ENCODE peak calls at places on chromosomes 5 and 9, in ten cellular contexts. One of them, this sample, is unnamed.

GRCh38 chr9:114662081-114662989 is 4.7 kb upstream of the TEX53 start:
- DNase-seq in stimulated activated CD4-positive, alpha-beta T cell treated with anti-CD3 and anti-CD28 coated beads, Interleukin-4, amount 100 ng/mL, for 24 hours: peak; percentile 73
- DNase-seq in CD4-positive, alpha-beta memory T cell: peak; percentile 52
- DNase-seq in OCI-LY7: peak; percentile 62
- DNase-seq in HCEC 1CT: no peak
- DNase-seq in T1000: no peak
- DNase-seq in pancreas: peak; percentile 31
- DNase-seq in CMK: no peak
- DNase-seq in LoVo: peak; percentile 37
- DNase-seq in stimulated activated CD8-positive, alpha-beta memory T cell treated with anti-CD3 and anti-CD28 coated beads, Interleukin-2, amount 100 ng/mL, for 48 hours: peak; percentile 45
- DNase-seq in this sample: peak; percentile 83

GRCh38 chr5:83987513-83988292 is 267.0 kb upstream of the HAPLN1 start:
- DNase-seq in HCEC 1CT: no peak
- DNase-seq in OCI-LY7: no peak
- DNase-seq in stimulated activated CD4-positive, alpha-beta T cell treated with anti-CD3 and anti-CD28 coated beads, Interleukin-4, amount 100 ng/mL, for 24 hours: no peak
- DNase-seq in CD4-positive, alpha-beta memory T cell: no peak
- DNase-seq in T1000: no peak
- DNase-seq in pancreas: no peak
- DNase-seq in CMK: no peak
- DNase-seq in stimulated activated CD8-positive, alpha-beta memory T cell treated with anti-CD3 and anti-CD28 coated beads, Interleukin-2, amount 100 ng/mL, for 48 hours: no peak
- DNase-seq in LoVo: no peak
- DNase-seq in this sample: no peak

GRCh38 chr5:17012289-17012688 is 76.2 kb upstream of the MYO10 start:
- DNase-seq in pancreas: no peak
- DNase-seq in stimulated activated CD4-positive, alpha-beta T cell treated with anti-CD3 and anti-CD28 coated beads, Interleukin-4, amount 100 ng/mL, for 24 hours: no peak
- DNase-seq in CD4-positive, alpha-beta memory T cell: no peak
- DNase-seq in OCI-LY7: no peak
- DNase-seq in T1000: no peak
- DNase-seq in CMK: no peak
- DNase-seq in LoVo: no peak
- DNase-seq in HCEC 1CT: peak; percentile 78
- DNase-seq in stimulated activated CD8-positive, alpha-beta memory T cell treated with anti-CD3 and anti-CD28 coated beads, Interleukin-2, amount 100 ng/mL, for 48 hours: no peak
- DNase-seq in this sample: no peak

GRCh38 chr9:126935630-126936029 is 21.0 kb downstream of the RALGPS1 start:
- DNase-seq in pancreas: no peak
- DNase-seq in LoVo: no peak
- DNase-seq in OCI-LY7: no peak
- DNase-seq in stimulated activated CD4-positive, alpha-beta T cell treated with anti-CD3 and anti-CD28 coated beads, Interleukin-4, amount 100 ng/mL, for 24 hours: no peak
- DNase-seq in CD4-positive, alpha-beta memory T cell: no peak
- DNase-seq in CMK: no peak
- DNase-seq in stimulated activated CD8-positive, alpha-beta memory T cell treated with anti-CD3 and anti-CD28 coated beads, Interleukin-2, amount 100 ng/mL, for 48 hours: no peak
- DNase-seq in T1000: no peak
- DNase-seq in HCEC 1CT: peak; percentile 5
- DNase-seq in this sample: no peak

GRCh38 chr5:81068063-81068462 is 107.9 kb downstream of the RASGRF2 start:
- DNase-seq in HCEC 1CT: no peak
- DNase-seq in CMK: no peak
- DNase-seq in stimulated activated CD4-positive, alpha-beta T cell treated with anti-CD3 and anti-CD28 coated beads, Interleukin-4, amount 100 ng/mL, for 24 hours: no peak
- DNase-seq in LoVo: no peak
- DNase-seq in stimulated activated CD8-positive, alpha-beta memory T cell treated with anti-CD3 and anti-CD28 coated beads, Interleukin-2, amount 100 ng/mL, for 48 hours: no peak
- DNase-seq in T1000: no peak
- DNase-seq in OCI-LY7: no peak
- DNase-seq in CD4-positive, alpha-beta memory T cell: no peak
- DNase-seq in pancreas: no peak
- DNase-seq in this sample: no peak

GRCh38 chr5:118883396-118883795 is 105.0 kb downstream of the DTWD2 start:
- DNase-seq in LoVo: no peak
- DNase-seq in stimulated activated CD4-positive, alpha-beta T cell treated with anti-CD3 and anti-CD28 coated beads, Interleukin-4, amount 100 ng/mL, for 24 hours: no peak
- DNase-seq in stimulated activated CD8-positive, alpha-beta memory T cell treated with anti-CD3 and anti-CD28 coated beads, Interleukin-2, amount 100 ng/mL, for 48 hours: no peak
- DNase-seq in HCEC 1CT: no peak
- DNase-seq in CMK: no peak
- DNase-seq in pancreas: no peak
- DNase-seq in OCI-LY7: no peak
- DNase-seq in CD4-positive, alpha-beta memory T cell: no peak
- DNase-seq in T1000: no peak
- DNase-seq in this sample: no peak

GRCh38 chr5:21615195-21615765 is 1237.9 kb downstream of the CDH12 start:
- DNase-seq in LoVo: no peak
- DNase-seq in T1000: no peak
- DNase-seq in HCEC 1CT: no peak
- DNase-seq in CD4-positive, alpha-beta memory T cell: no peak
- DNase-seq in stimulated activated CD8-positive, alpha-beta memory T cell treated with anti-CD3 and anti-CD28 coated beads, Interleukin-2, amount 100 ng/mL, for 48 hours: no peak
- DNase-seq in pancreas: no peak
- DNase-seq in OCI-LY7: no peak
- DNase-seq in CMK: no peak
- DNase-seq in stimulated activated CD4-positive, alpha-beta T cell treated with anti-CD3 and anti-CD28 coated beads, Interleukin-4, amount 100 ng/mL, for 24 hours: no peak
- DNase-seq in this sample: no peak

GRCh38 chr9:70160672-70161413 is 97.9 kb upstream of the SMC5 start:
- DNase-seq in HCEC 1CT: no peak
- DNase-seq in LoVo: no peak
- DNase-seq in CD4-positive, alpha-beta memory T cell: no peak
- DNase-seq in stimulated activated CD8-positive, alpha-beta memory T cell treated with anti-CD3 and anti-CD28 coated beads, Interleukin-2, amount 100 ng/mL, for 48 hours: no peak
- DNase-seq in pancreas: no peak
- DNase-seq in CMK: no peak
- DNase-seq in OCI-LY7: no peak
- DNase-seq in stimulated activated CD4-positive, alpha-beta T cell treated with anti-CD3 and anti-CD28 coated beads, Interleukin-4, amount 100 ng/mL, for 24 hours: no peak
- DNase-seq in T1000: no peak
- DNase-seq in this sample: no peak

GRCh38 chr9:23220957-23221356 is 605.1 kb downstream of the ELAVL2 start:
- DNase-seq in HCEC 1CT: no peak
- DNase-seq in stimulated activated CD4-positive, alpha-beta T cell treated with anti-CD3 and anti-CD28 coated beads, Interleukin-4, amount 100 ng/mL, for 24 hours: no peak
- DNase-seq in stimulated activated CD8-positive, alpha-beta memory T cell treated with anti-CD3 and anti-CD28 coated beads, Interleukin-2, amount 100 ng/mL, for 48 hours: no peak
- DNase-seq in OCI-LY7: no peak
- DNase-seq in pancreas: no peak
- DNase-seq in CMK: no peak
- DNase-seq in T1000: no peak
- DNase-seq in CD4-positive, alpha-beta memory T cell: no peak
- DNase-seq in LoVo: no peak
- DNase-seq in this sample: no peak